ENCODE peak calls at places on chromosomes 2 and 18, in nine cellular contexts. U is NCI-H510A treated with DMSO at 0.1 percent for 48 hours; H is kidney; Z is T-helper 1 cell; B is fibroblast of mammary gland; R is CD4-positive, CD25-positive, alpha-beta regulatory T cell; V is astrocyte of the cerebellum; N is ovary; I is activated T-cell treated with anti-CD3 and anti-CD28 coated beads, Interleukin-2, amount 50 U/mL, for 72 hours. F is an unnamed sample.

GRCh38 chr2:83323055-83323454 is 1136.0 kb downstream of the SUCLG1 start:
- DNase-seq in B (no peak), H (no peak), R (no peak), Z (no peak), V (no peak), U (no peak), N (no peak), I (no peak), F (no peak)

GRCh38 chr18:56245856-56246575 is 392.4 kb downstream of the TXNL1 start:
- DNase-seq in V (peak), N (no peak), I (no peak), U (no peak), Z (no peak), R (no peak), B (peak), H (no peak), F (no peak)

GRCh38 chr2:70381235-70381634 is 79.4 kb upstream of the FAM136A start:
- DNase-seq in B (no peak), V (no peak), I (no peak), U (no peak), Z (no peak), N (no peak), R (no peak), H (no peak), F (no peak)

GRCh38 chr2:173962583-173963110 is 2.5 kb downstream of the SP3 start:
- DNase-seq in R (no peak), V (no peak), Z (no peak), N (no peak), B (no peak), U (peak), I (no peak), H (no peak), F (no peak)

GRCh38 chr2:201415149-201415548 is 36.1 kb downstream of the TRAK2 start:
- DNase-seq in Z (no peak), I (no peak), R (no peak), V (no peak), N (no peak), H (no peak), U (no peak), B (no peak), F (no peak)

GRCh38 chr2:24926220-24926601 is 6.2 kb upstream of the ADCY3 start:
- DNase-seq in I (no peak), R (no peak), V (no peak), U (no peak), B (no peak), Z (no peak), H (no peak), N (no peak), F (no peak)

GRCh38 chr2:37389984-37390765 is 45.7 kb downstream of the QPCT start:
- DNase-seq in Z (peak), N (no peak), R (peak), U (peak), V (peak), H (no peak), I (peak), B (peak), F (no peak)

GRCh38 chr2:153940511-153940910 is 68.8 kb downstream of the GALNT13 start:
- DNase-seq in R (no peak), I (no peak), U (no peak), B (peak), H (no peak), V (peak), Z (no peak), N (no peak), F (no peak)

GRCh38 chr2:39625193-39625926 is 40.4 kb upstream of the TMEM178A start:
- DNase-seq in B (no peak), U (no peak), V (no peak), H (no peak), N (no peak), I (no peak), R (no peak), Z (no peak), F (no peak)

GRCh38 chr2:104945211-104945610 is 91.3 kb downstream of the POU3F3 start:
- DNase-seq in Z (no peak), H (no peak), I (no peak), U (peak), R (no peak), N (no peak), V (no peak), B (no peak), F (no peak)

GRCh38 chr2:8676191-8676914 is 5.5 kb upstream of the ID2 start:
- DNase-seq in U (no peak), R (no peak), B (peak), I (no peak), Z (no peak), V (peak), N (peak), H (peak), F (no peak)

GRCh38 chr2:233409286-233409991 is 55.1 kb downstream of the DGKD start:
- DNase-seq in U (no peak), I (no peak), H (no peak), N (no peak), R (peak), B (no peak), Z (peak), V (no peak), F (no peak)

GRCh38 chr2:183438541-183438940 is 314.3 kb downstream of the NUP35 start:
- DNase-seq in H (no peak), R (no peak), B (no peak), N (no peak), V (no peak), Z (no peak), U (no peak), I (no peak), F (no peak)

GRCh38 chr18:27860011-27860410 is 316.9 kb downstream of the CDH2 start:
- DNase-seq in V (no peak), N (no peak), U (no peak), I (no peak), B (no peak), Z (no peak), H (no peak), R (no peak), F (no peak)

GRCh38 chr2:220279372-220279771 is 651.9 kb downstream of the SLC4A3 start:
- DNase-seq in R (no peak), N (no peak), I (no peak), V (no peak), H (no peak), B (peak), U (no peak), Z (no peak), F (no peak)

GRCh38 chr2:102432386-102432785 is 9.4 kb downstream of the IL18RAP start:
- DNase-seq in U (no peak), H (no peak), N (no peak), V (no peak), R (no peak), I (no peak), B (no peak), Z (no peak), F (no peak)

GRCh38 chr2:45664635-45665269 is 13.3 kb downstream of the PRKCE start:
- DNase-seq in R (no peak), N (no peak), Z (no peak), B (no peak), I (no peak), V (no peak), H (no peak), U (no peak), F (no peak)

GRCh38 chr2:33292063-33292462 is 184.4 kb upstream of the RASGRP3 start:
- DNase-seq in R (no peak), H (no peak), U (no peak), Z (no peak), N (no peak), I (no peak), B (no peak), V (no peak), F (no peak)

GRCh38 chr2:233814063-233814435 is 35.9 kb downstream of the MROH2A start:
- DNase-seq in V (no peak), U (no peak), R (peak), N (no peak), Z (no peak), H (no peak), I (no peak), B (peak), F (no peak)

GRCh38 chr18:64966667-64967066 is 784.1 kb upstream of the CDH7 start:
- DNase-seq in I (no peak), V (no peak), R (no peak), H (no peak), B (no peak), U (peak), Z (no peak), N (no peak), F (no peak)

GRCh38 chr2:36677995-36678605 is 18.4 kb upstream of the VIT start:
- DNase-seq in I (no peak), N (no peak), U (no peak), V (no peak), B (peak), Z (no peak), H (no peak), R (no peak), F (no peak)

GRCh38 chr2:71930073-71930681 is 217.5 kb downstream of the CYP26B1 start:
- DNase-seq in U (peak), V (no peak), Z (no peak), N (no peak), R (no peak), B (peak), H (no peak), I (no peak), F (peak)

GRCh38 chr2:187093771-187094412 is 244.9 kb upstream of the ZSWIM2 start:
- DNase-seq in N (no peak), U (peak), R (no peak), H (no peak), Z (no peak), I (no peak), B (no peak), V (no peak), F (no peak)

GRCh38 chr2:181528441-181528840 is 71.3 kb downstream of the ITGA4 start:
- DNase-seq in I (no peak), B (no peak), U (no peak), H (no peak), V (no peak), R (no peak), N (no peak), Z (no peak), F (no peak)

GRCh38 chr18:79439201-79440023 is 43.7 kb downstream of the NFATC1 start:
- DNase-seq in U (no peak), N (no peak), I (peak), H (no peak), V (peak), B (peak), Z (peak), R (no peak), F (peak)

GRCh38 chr18:59087391-59087790 is 52.3 kb upstream of the SEC11C start:
- DNase-seq in H (no peak), R (peak), V (no peak), I (peak), N (no peak), B (peak), U (peak), Z (no peak), F (no peak)

GRCh38 chr2:162912787-162913186 is 74.2 kb upstream of the KCNH7 start:
- DNase-seq in H (no peak), I (no peak), Z (no peak), U (no peak), B (no peak), R (no peak), N (no peak), V (no peak), F (no peak)

GRCh38 chr2:20654414-20654813 is 3.5 kb upstream of the HS1BP3 start:
- DNase-seq in Z (no peak), V (no peak), I (no peak), N (no peak), B (no peak), U (no peak), H (no peak), R (no peak), F (no peak)

GRCh38 chr2:96802281-96802595 is 13.8 kb upstream of the CNNM3 start:
- DNase-seq in N (no peak), Z (no peak), B (no peak), I (peak), H (peak), V (no peak), R (peak), U (no peak), F (no peak)

GRCh38 chr2:128606837-128607236 is 288.2 kb upstream of the HS6ST1 start:
- DNase-seq in U (no peak), R (no peak), V (no peak), I (no peak), B (no peak), H (peak), N (no peak), Z (no peak), F (no peak)

GRCh38 chr2:33437297-33437696 is 39.2 kb upstream of the RASGRP3 start:
- DNase-seq in B (peak), I (no peak), N (no peak), Z (no peak), U (no peak), R (no peak), H (no peak), V (peak), F (no peak)

GRCh38 chr2:85930129-85931124 is 41.6 kb upstream of the ST3GAL5 start:
- DNase-seq in U (no peak), Z (no peak), N (no peak), R (no peak), V (no peak), I (no peak), B (no peak), H (no peak), F (no peak)

F was measured in DMS79.